ENCODE peak calls at places on chromosomes 12 and 14, in eight cellular contexts. One of them, this sample, is unnamed.

GRCh38 chr12:70691018-70691672 is 53.9 kb upstream of the PTPRB start:
- DNase-seq in AG20443: no peak
- DNase-seq in HEK293T: no peak
- DNase-seq in ELR: peak; percentile 77
- DNase-seq in SK-N-MC: no peak
- DNase-seq in fibroblast of the aortic adventitia: peak; percentile 28
- DNase-seq in stromal cell of bone marrow: peak; percentile 4
- DNase-seq in ureter: no peak
- DNase-seq in this sample: no peak

GRCh38 chr12:51863921-51864700 is 15.6 kb upstream of the FIGNL2 start:
- DNase-seq in AG20443: peak; percentile 64
- DNase-seq in HEK293T: no peak
- DNase-seq in ELR: no peak
- DNase-seq in SK-N-MC: no peak
- DNase-seq in fibroblast of the aortic adventitia: no peak
- DNase-seq in stromal cell of bone marrow: no peak
- DNase-seq in ureter: no peak
- DNase-seq in this sample: peak; percentile 79

GRCh38 chr12:127761880-127762279 is 505.1 kb upstream of the TMEM132C start:
- DNase-seq in AG20443: no peak
- DNase-seq in HEK293T: no peak
- DNase-seq in ELR: no peak
- DNase-seq in SK-N-MC: no peak
- DNase-seq in fibroblast of the aortic adventitia: no peak
- DNase-seq in stromal cell of bone marrow: no peak
- DNase-seq in ureter: no peak
- DNase-seq in this sample: no peak

GRCh38 chr14:77140343-77140936 is 1.2 kb downstream of the ZDHHC22 start:
- DNase-seq in AG20443: no peak
- DNase-seq in HEK293T: peak; percentile 36
- DNase-seq in ELR: peak; percentile 21
- DNase-seq in SK-N-MC: no peak
- DNase-seq in fibroblast of the aortic adventitia: no peak
- DNase-seq in stromal cell of bone marrow: no peak
- DNase-seq in ureter: no peak
- DNase-seq in this sample: no peak

GRCh38 chr12:49008943-49009342 is 9.6 kb downstream of the PRKAG1 start:
- DNase-seq in AG20443: no peak
- DNase-seq in HEK293T: no peak
- DNase-seq in ELR: no peak
- DNase-seq in SK-N-MC: no peak
- DNase-seq in fibroblast of the aortic adventitia: no peak
- DNase-seq in stromal cell of bone marrow: no peak
- DNase-seq in ureter: no peak
- DNase-seq in this sample: no peak

GRCh38 chr14:61215222-61216010 is 65.7 kb downstream of the TMEM30B start:
- DNase-seq in AG20443: no peak
- DNase-seq in HEK293T: no peak
- DNase-seq in ELR: no peak
- DNase-seq in SK-N-MC: no peak
- DNase-seq in fibroblast of the aortic adventitia: peak; percentile 68
- DNase-seq in stromal cell of bone marrow: no peak
- DNase-seq in ureter: no peak
- DNase-seq in this sample: no peak

GRCh38 chr12:67916266-67916970 is 72.8 kb upstream of the IFNG-AS1 start:
- DNase-seq in AG20443: no peak
- DNase-seq in HEK293T: no peak
- DNase-seq in ELR: peak; percentile 8
- DNase-seq in SK-N-MC: no peak
- DNase-seq in fibroblast of the aortic adventitia: no peak
- DNase-seq in stromal cell of bone marrow: peak; percentile 53
- DNase-seq in ureter: no peak
- DNase-seq in this sample: no peak

GRCh38 chr14:94051115-94051514 is 25.0 kb downstream of the OTUB2 start:
- DNase-seq in AG20443: peak; percentile 34
- DNase-seq in HEK293T: peak; percentile 30
- DNase-seq in ELR: peak; percentile 59
- DNase-seq in SK-N-MC: no peak
- DNase-seq in fibroblast of the aortic adventitia: peak; percentile 67
- DNase-seq in stromal cell of bone marrow: peak; percentile 16
- DNase-seq in ureter: no peak
- DNase-seq in this sample: peak; percentile 45

GRCh38 chr14:75294649-75295033 is 16.0 kb downstream of the FOS start:
- DNase-seq in AG20443: no peak
- DNase-seq in HEK293T: no peak
- DNase-seq in ELR: peak; percentile 43
- DNase-seq in SK-N-MC: no peak
- DNase-seq in fibroblast of the aortic adventitia: no peak
- DNase-seq in stromal cell of bone marrow: no peak
- DNase-seq in ureter: no peak
- DNase-seq in this sample: no peak

GRCh38 chr12:6020930-6021329 is 75.9 kb upstream of the ANO2 start:
- DNase-seq in AG20443: no peak
- DNase-seq in HEK293T: no peak
- DNase-seq in ELR: no peak
- DNase-seq in SK-N-MC: no peak
- DNase-seq in fibroblast of the aortic adventitia: no peak
- DNase-seq in stromal cell of bone marrow: no peak
- DNase-seq in ureter: no peak
- DNase-seq in this sample: no peak

GRCh38 chr12:54028324-54029201 is at the start of gene HOXC6:
- DNase-seq in AG20443: peak; percentile 71
- DNase-seq in HEK293T: peak; percentile 53
- DNase-seq in ELR: no peak
- DNase-seq in SK-N-MC: no peak
- DNase-seq in fibroblast of the aortic adventitia: peak; percentile 43
- DNase-seq in stromal cell of bone marrow: peak; percentile 57
- DNase-seq in ureter: no peak
- DNase-seq in this sample: no peak

GRCh38 chr12:23127701-23128100 is 502.7 kb downstream of the ETNK1 start:
- DNase-seq in AG20443: no peak
- DNase-seq in HEK293T: no peak
- DNase-seq in ELR: no peak
- DNase-seq in SK-N-MC: no peak
- DNase-seq in fibroblast of the aortic adventitia: no peak
- DNase-seq in stromal cell of bone marrow: no peak
- DNase-seq in ureter: no peak
- DNase-seq in this sample: no peak

GRCh38 chr12:115872919-115873357 is 404.6 kb downstream of the MED13L start:
- DNase-seq in AG20443: no peak
- DNase-seq in HEK293T: no peak
- DNase-seq in ELR: no peak
- DNase-seq in SK-N-MC: no peak
- DNase-seq in fibroblast of the aortic adventitia: no peak
- DNase-seq in stromal cell of bone marrow: no peak
- DNase-seq in ureter: peak; percentile 89
- DNase-seq in this sample: no peak

GRCh38 chr14:99181246-99181645 is 90.8 kb downstream of the BCL11B start:
- DNase-seq in AG20443: no peak
- DNase-seq in HEK293T: no peak
- DNase-seq in ELR: no peak
- DNase-seq in SK-N-MC: no peak
- DNase-seq in fibroblast of the aortic adventitia: no peak
- DNase-seq in stromal cell of bone marrow: no peak
- DNase-seq in ureter: no peak
- DNase-seq in this sample: no peak

GRCh38 chr14:56412453-56413434 is 166.9 kb upstream of the TMEM260 start:
- DNase-seq in AG20443: no peak
- DNase-seq in HEK293T: no peak
- DNase-seq in ELR: no peak
- DNase-seq in SK-N-MC: peak; percentile 91
- DNase-seq in fibroblast of the aortic adventitia: peak; percentile 8
- DNase-seq in stromal cell of bone marrow: no peak
- DNase-seq in ureter: no peak
- DNase-seq in this sample: no peak

GRCh38 chr12:12796928-12797788 is 11.7 kb downstream of the APOLD1 start:
- DNase-seq in AG20443: no peak
- DNase-seq in HEK293T: no peak
- DNase-seq in ELR: no peak
- DNase-seq in SK-N-MC: no peak
- DNase-seq in fibroblast of the aortic adventitia: no peak
- DNase-seq in stromal cell of bone marrow: no peak
- DNase-seq in ureter: no peak
- DNase-seq in this sample: no peak

GRCh38 chr14:101859916-101860315 is 98.4 kb downstream of the PPP2R5C start:
- DNase-seq in AG20443: no peak
- DNase-seq in HEK293T: no peak
- DNase-seq in ELR: no peak
- DNase-seq in SK-N-MC: no peak
- DNase-seq in fibroblast of the aortic adventitia: no peak
- DNase-seq in stromal cell of bone marrow: no peak
- DNase-seq in ureter: peak; percentile 10
- DNase-seq in this sample: peak; percentile 5

GRCh38 chr12:128920468-128920867 is 67.2 kb downstream of the GLT1D1 start:
- DNase-seq in AG20443: peak; percentile 54
- DNase-seq in HEK293T: no peak
- DNase-seq in ELR: no peak
- DNase-seq in SK-N-MC: no peak
- DNase-seq in fibroblast of the aortic adventitia: peak; percentile 15
- DNase-seq in stromal cell of bone marrow: peak; percentile 41
- DNase-seq in ureter: no peak
- DNase-seq in this sample: no peak

GRCh38 chr14:67319142-67319541 is 40.5 kb downstream of the ATP6V1D start:
- DNase-seq in AG20443: no peak
- DNase-seq in HEK293T: no peak
- DNase-seq in ELR: no peak
- DNase-seq in SK-N-MC: no peak
- DNase-seq in fibroblast of the aortic adventitia: peak; percentile 49
- DNase-seq in stromal cell of bone marrow: no peak
- DNase-seq in ureter: no peak
- DNase-seq in this sample: no peak

GRCh38 chr12:94621662-94622359 is 28.5 kb downstream of the TMCC3 start:
- DNase-seq in AG20443: no peak
- DNase-seq in HEK293T: no peak
- DNase-seq in ELR: peak; percentile 94
- DNase-seq in SK-N-MC: no peak
- DNase-seq in fibroblast of the aortic adventitia: peak; percentile 32
- DNase-seq in stromal cell of bone marrow: peak; percentile 19
- DNase-seq in ureter: no peak
- DNase-seq in this sample: no peak

GRCh38 chr12:16796168-16796567 is 190.2 kb upstream of the LMO3 start:
- DNase-seq in AG20443: no peak
- DNase-seq in HEK293T: no peak
- DNase-seq in ELR: no peak
- DNase-seq in SK-N-MC: no peak
- DNase-seq in fibroblast of the aortic adventitia: no peak
- DNase-seq in stromal cell of bone marrow: no peak
- DNase-seq in ureter: no peak
- DNase-seq in this sample: no peak

GRCh38 chr14:61350427-61350826 is 29.0 kb downstream of the PRKCH start:
- DNase-seq in AG20443: no peak
- DNase-seq in HEK293T: no peak
- DNase-seq in ELR: no peak
- DNase-seq in SK-N-MC: no peak
- DNase-seq in fibroblast of the aortic adventitia: no peak
- DNase-seq in stromal cell of bone marrow: no peak
- DNase-seq in ureter: no peak
- DNase-seq in this sample: no peak

GRCh38 chr14:54727929-54728328 is 161.0 kb downstream of the SAMD4A start:
- DNase-seq in AG20443: peak; percentile 69
- DNase-seq in HEK293T: no peak
- DNase-seq in ELR: no peak
- DNase-seq in SK-N-MC: peak; percentile 14
- DNase-seq in fibroblast of the aortic adventitia: no peak
- DNase-seq in stromal cell of bone marrow: no peak
- DNase-seq in ureter: no peak
- DNase-seq in this sample: peak; percentile 61

GRCh38 chr12:105347486-105347885 is 17.0 kb downstream of the C12orf75 start:
- DNase-seq in AG20443: no peak
- DNase-seq in HEK293T: no peak
- DNase-seq in ELR: no peak
- DNase-seq in SK-N-MC: no peak
- DNase-seq in fibroblast of the aortic adventitia: no peak
- DNase-seq in stromal cell of bone marrow: no peak
- DNase-seq in ureter: no peak
- DNase-seq in this sample: no peak

GRCh38 chr12:121903202-121903601 is 14.6 kb downstream of the PSMD9 start:
- DNase-seq in AG20443: no peak
- DNase-seq in HEK293T: no peak
- DNase-seq in ELR: no peak
- DNase-seq in SK-N-MC: no peak
- DNase-seq in fibroblast of the aortic adventitia: peak; percentile 40
- DNase-seq in stromal cell of bone marrow: no peak
- DNase-seq in ureter: no peak
- DNase-seq in this sample: no peak

GRCh38 chr12:109581856-109582255 is 8.3 kb downstream of the MVK start:
- DNase-seq in AG20443: peak; percentile 74
- DNase-seq in HEK293T: no peak
- DNase-seq in ELR: peak; percentile 76
- DNase-seq in SK-N-MC: no peak
- DNase-seq in fibroblast of the aortic adventitia: peak; percentile 12
- DNase-seq in stromal cell of bone marrow: no peak
- DNase-seq in ureter: peak; percentile 81
- DNase-seq in this sample: no peak

GRCh38 chr12:72207756-72208155 is 64.4 kb upstream of the TRHDE start:
- DNase-seq in AG20443: no peak
- DNase-seq in HEK293T: no peak
- DNase-seq in ELR: no peak
- DNase-seq in SK-N-MC: no peak
- DNase-seq in fibroblast of the aortic adventitia: no peak
- DNase-seq in stromal cell of bone marrow: no peak
- DNase-seq in ureter: no peak
- DNase-seq in this sample: no peak

GRCh38 chr12:122081697-122082221 is 3.2 kb downstream of the MLXIP start:
- DNase-seq in AG20443: peak; percentile 40
- DNase-seq in HEK293T: no peak
- DNase-seq in ELR: peak; percentile 49
- DNase-seq in SK-N-MC: no peak
- DNase-seq in fibroblast of the aortic adventitia: peak; percentile 78
- DNase-seq in stromal cell of bone marrow: no peak
- DNase-seq in ureter: no peak
- DNase-seq in this sample: no peak

GRCh38 chr14:44897041-44897843 is 64.5 kb downstream of the KLHL28 start:
- DNase-seq in AG20443: peak; percentile 97
- DNase-seq in HEK293T: peak; percentile 98
- DNase-seq in ELR: peak; percentile 97
- DNase-seq in SK-N-MC: peak; percentile 87
- DNase-seq in fibroblast of the aortic adventitia: peak; percentile 96
- DNase-seq in stromal cell of bone marrow: peak; percentile 95
- DNase-seq in ureter: peak; percentile 99
- DNase-seq in this sample: peak; percentile 99

GRCh38 chr14:58738189-58738836 is 100.6 kb downstream of the DACT1 start:
- DNase-seq in AG20443: peak; percentile 56
- DNase-seq in HEK293T: no peak
- DNase-seq in ELR: peak; percentile 92
- DNase-seq in SK-N-MC: no peak
- DNase-seq in fibroblast of the aortic adventitia: peak; percentile 83
- DNase-seq in stromal cell of bone marrow: peak; percentile 74
- DNase-seq in ureter: no peak
- DNase-seq in this sample: no peak

GRCh38 chr12:6444704-6445688 is at the start of gene CD27:
- DNase-seq in AG20443: no peak
- DNase-seq in HEK293T: no peak
- DNase-seq in ELR: no peak
- DNase-seq in SK-N-MC: no peak
- DNase-seq in fibroblast of the aortic adventitia: no peak
- DNase-seq in stromal cell of bone marrow: no peak
- DNase-seq in ureter: no peak
- DNase-seq in this sample: no peak

GRCh38 chr14:92503756-92504491 is 9.7 kb upstream of the RIN3 start:
- DNase-seq in AG20443: peak; percentile 74
- DNase-seq in HEK293T: no peak
- DNase-seq in ELR: peak; percentile 96
- DNase-seq in SK-N-MC: no peak
- DNase-seq in fibroblast of the aortic adventitia: peak; percentile 43
- DNase-seq in stromal cell of bone marrow: no peak
- DNase-seq in ureter: no peak
- DNase-seq in this sample: peak; percentile 43

GRCh38 chr12:57989837-57990236 is 48.5 kb downstream of the ATP23 start:
- DNase-seq in AG20443: no peak
- DNase-seq in HEK293T: no peak
- DNase-seq in ELR: no peak
- DNase-seq in SK-N-MC: no peak
- DNase-seq in fibroblast of the aortic adventitia: no peak
- DNase-seq in stromal cell of bone marrow: no peak
- DNase-seq in ureter: no peak
- DNase-seq in this sample: no peak

GRCh38 chr14:75648066-75648838 is 12.4 kb downstream of the ERG28 start:
- DNase-seq in AG20443: peak; percentile 77
- DNase-seq in HEK293T: no peak
- DNase-seq in ELR: peak; percentile 93
- DNase-seq in SK-N-MC: no peak
- DNase-seq in fibroblast of the aortic adventitia: peak; percentile 90
- DNase-seq in stromal cell of bone marrow: peak; percentile 89
- DNase-seq in ureter: peak; percentile 63
- DNase-seq in this sample: peak; percentile 94